ENCODE peak calls at places on chromosomes 5 and 9, in six cellular contexts. C is HCT116, O is K562, X is GM12878, H is SK-N-SH, L is HepG2. V is an unnamed sample.

GRCh38 chr5:50302815-50303490 is 138.1 kb downstream of the EMB start:
- DNase-seq in H (no peak), X (no peak), C (peak; percentile 81), L (no peak), O (no peak), V (peak; percentile 61)

GRCh38 chr5:168917947-168918600 is 338.9 kb upstream of the PANK3 start:
- DNase-seq in H (peak; percentile 59), X (no peak), L (no peak), C (no peak), O (no peak), V (no peak)

GRCh38 chr5:103442756-103443155 is 119.8 kb downstream of the NUDT12 start:
- DNase-seq in L (no peak), H (no peak), X (no peak), C (no peak), O (no peak), V (no peak)

GRCh38 chr9:92590386-92590785 is 54.6 kb upstream of the ECM2 start:
- DNase-seq in C (no peak), X (no peak), H (no peak), L (no peak), O (no peak), V (no peak)

GRCh38 chr9:89461302-89461701 is 36.6 kb downstream of the SEMA4D start:
- DNase-seq in O (no peak), L (no peak), H (no peak), C (no peak), X (no peak), V (no peak)

GRCh38 chr5:126101901-126102300 is 321.3 kb upstream of the GRAMD2B start:
- DNase-seq in H (no peak), O (no peak), X (no peak), L (no peak), C (no peak), V (no peak)

GRCh38 chr5:138274189-138274853 is at the start of gene GFRA3:
- DNase-seq in O (peak; percentile 30), H (peak; percentile 77), C (no peak), L (no peak), X (no peak), V (no peak)

GRCh38 chr5:55114061-55114460 is 11.6 kb downstream of the GZMA start:
- DNase-seq in L (no peak), X (no peak), H (no peak), O (no peak), C (no peak), V (no peak)

GRCh38 chr5:109718632-109719031 is 28.9 kb downstream of the MAN2A1 start:
- DNase-seq in O (no peak), X (no peak), C (no peak), H (no peak), L (no peak), V (no peak)

GRCh38 chr9:72132052-72132451 is 17.2 kb upstream of the GDA start:
- DNase-seq in C (no peak), L (no peak), O (no peak), X (no peak), H (no peak), V (no peak)

GRCh38 chr9:118829334-118829733 is 539.9 kb downstream of the BRINP1 start:
- DNase-seq in C (no peak), X (no peak), L (no peak), O (no peak), H (peak; percentile 5), V (peak; percentile 62)

GRCh38 chr5:145938699-145939531 is 2.5 kb downstream of the SH3RF2 start:
- DNase-seq in L (no peak), H (peak; percentile 62), O (no peak), C (no peak), X (no peak), V (no peak)

GRCh38 chr5:177373806-177374205 is 10.4 kb upstream of the SLC34A1 start:
- DNase-seq in O (no peak), H (no peak), X (no peak), C (no peak), L (no peak), V (peak; percentile 55)

GRCh38 chr9:106897223-106897622 is 34.3 kb downstream of the ZNF462 start:
- DNase-seq in O (no peak), C (no peak), H (no peak), L (no peak), X (no peak), V (no peak)

GRCh38 chr5:168317521-168318147 is 26.2 kb downstream of the WWC1 start:
- DNase-seq in O (peak; percentile 54), H (peak; percentile 74), X (no peak), C (peak; percentile 82), L (peak; percentile 92), V (no peak)

GRCh38 chr9:8677725-8678124 is 878.1 kb upstream of the DMAC1 start:
- DNase-seq in C (no peak), O (no peak), H (no peak), X (no peak), L (no peak), V (no peak)

GRCh38 chr5:25694805-25695204 is 1050.0 kb upstream of the CDH10 start:
- DNase-seq in C (no peak), O (no peak), X (no peak), L (no peak), H (no peak), V (no peak)

GRCh38 chr5:10913846-10914245 is 152.8 kb upstream of the DAP start:
- DNase-seq in L (peak; percentile 13), O (peak; percentile 65), X (no peak), H (no peak), C (no peak), V (no peak)

GRCh38 chr9:32523910-32524309 is 2.1 kb downstream of the RIGI start:
- DNase-seq in H (no peak), C (no peak), X (no peak), L (peak; percentile 9), O (no peak), V (no peak)

GRCh38 chr9:95436416-95436815 is 80.4 kb downstream of the PTCH1 start:
- DNase-seq in O (no peak), H (no peak), C (no peak), L (no peak), X (no peak), V (no peak)

GRCh38 chr5:174183701-174184100 is 138.2 kb downstream of the NSG2 start:
- DNase-seq in H (no peak), X (no peak), O (no peak), C (no peak), L (no peak), V (no peak)

GRCh38 chr9:120892177-120892747 is 15.3 kb upstream of the PHF19 start:
- DNase-seq in C (no peak), L (no peak), O (peak; percentile 19), X (peak; percentile 94), H (no peak), V (no peak)

GRCh38 chr5:77267496-77267895 is 57.0 kb downstream of the PDE8B start:
- DNase-seq in O (no peak), L (no peak), H (no peak), X (no peak), C (no peak), V (peak; percentile 77)

GRCh38 chr9:124450241-124450924 is at the start of gene ADGRD2:
- DNase-seq in X (no peak), L (no peak), H (peak; percentile 95), O (peak; percentile 61), C (no peak), V (no peak)

GRCh38 chr5:66164044-66164790 is 20.1 kb downstream of the SREK1 start:
- DNase-seq in L (no peak), C (no peak), O (no peak), X (no peak), H (no peak), V (no peak)

GRCh38 chr9:35741740-35742139 is 7.3 kb downstream of the GBA2 start:
- DNase-seq in X (no peak), O (no peak), L (no peak), C (no peak), H (no peak), V (no peak)

DNA sequence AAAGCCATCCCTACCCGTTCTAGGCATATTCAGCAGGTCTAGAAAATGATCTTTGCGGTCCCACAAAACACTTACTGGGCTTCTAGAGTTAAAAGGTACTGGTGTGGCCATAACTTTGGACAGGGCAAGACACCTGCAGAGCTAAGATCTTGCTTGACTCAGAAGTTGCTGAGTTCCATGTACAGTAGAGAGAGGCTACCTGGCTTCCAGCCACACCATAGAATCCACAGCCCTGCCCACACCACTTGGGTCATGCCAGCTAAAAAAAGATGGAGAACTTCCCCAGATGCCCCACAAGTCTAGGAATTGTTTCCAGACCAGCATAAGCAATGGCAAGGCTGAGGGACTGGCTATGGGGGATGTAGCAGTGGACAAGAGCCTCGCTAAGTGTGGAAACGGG is 52.1 kb downstream of the ABCA1 start:
- DNase-seq in H (no peak), O (no peak), C (no peak), L (no peak), X (no peak), V (no peak)
- TF ChIP-seq JUND in H (no peak), O (no peak), C (no peak), L (no peak), X (no peak), V (no peak)

GRCh38 chr5:120479066-120479465 is 15.0 kb downstream of the PRR16 start:
- DNase-seq in O (no peak), C (no peak), L (no peak), H (no peak), X (no peak), V (no peak)
- TF ChIP-seq JUND in O (no peak), C (no peak), L (no peak), H (peak; percentile 61), X (no peak), V (no peak)

DNA sequence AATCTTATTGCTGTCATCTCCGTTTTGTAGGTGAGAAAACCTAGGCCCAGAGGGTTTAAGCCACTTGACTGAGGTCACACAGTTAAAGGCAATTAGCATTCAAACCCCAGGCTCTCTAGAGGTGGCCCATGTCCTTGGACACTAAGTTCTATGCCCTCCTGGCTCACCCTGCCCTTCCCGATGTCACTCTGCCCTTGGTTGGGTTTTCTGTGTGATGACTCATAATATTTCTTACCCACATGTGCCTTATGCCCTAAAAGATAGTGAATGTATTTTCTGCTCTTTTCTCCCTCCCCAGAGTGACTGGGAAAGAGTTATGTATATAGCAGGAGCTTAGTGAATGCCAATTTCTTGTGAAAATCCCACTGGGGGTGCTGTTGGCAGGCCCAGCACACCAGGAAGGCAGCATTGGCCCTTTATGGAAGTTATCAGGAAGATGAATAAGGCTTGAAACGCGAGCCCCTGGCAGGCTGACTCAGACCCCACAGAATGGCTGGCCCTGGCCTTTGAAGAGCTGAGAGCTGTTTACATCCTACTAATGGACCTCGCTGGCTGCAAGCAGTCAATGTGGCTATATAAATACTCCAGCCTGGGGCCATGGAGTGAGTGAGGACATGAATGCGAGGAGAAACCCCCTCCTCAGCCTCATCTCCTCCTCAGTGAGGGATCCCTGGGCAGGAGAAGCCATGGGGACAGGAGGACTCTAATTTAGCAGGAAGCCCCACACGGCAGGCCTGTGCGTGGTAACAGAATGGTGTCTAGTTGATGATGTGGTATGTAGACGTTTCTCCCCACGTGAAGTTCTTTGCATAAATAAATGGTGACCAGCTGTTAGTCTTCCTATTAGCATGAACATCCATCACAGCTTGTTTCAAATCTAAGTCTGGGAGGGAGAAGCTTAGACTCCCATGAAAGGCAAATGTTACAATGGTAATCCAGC is 174.8 kb upstream of the PITX1 start:
- DNase-seq in H (no peak), C (peak; percentile 68), O (peak; percentile 16), L (peak; percentile 79), X (no peak), V (no peak)
- TF ChIP-seq JUND in H (peak; percentile 98), C (peak; percentile 80), O (no peak), L (no peak), X (no peak), V (no peak)

DNA sequence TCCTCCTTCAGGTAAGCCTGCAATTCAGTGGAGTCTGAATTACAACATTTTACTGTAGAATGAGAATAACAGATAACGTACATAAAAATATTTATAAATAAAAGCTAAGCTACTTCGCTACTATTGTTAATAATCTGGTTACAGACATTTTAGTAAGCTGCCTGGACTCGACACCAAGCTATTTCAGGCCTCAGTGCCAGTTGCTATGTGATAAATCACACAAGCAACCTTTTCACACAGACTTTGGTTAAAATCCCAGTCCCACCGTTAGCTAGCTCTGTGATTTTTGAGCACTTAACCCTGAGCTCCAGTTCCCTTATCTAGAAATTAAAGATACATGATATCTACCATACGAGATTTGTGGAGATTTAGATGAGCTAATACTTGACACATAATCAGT is 99.9 kb downstream of the RFK start:
- DNase-seq in H (no peak), X (no peak), L (no peak), O (no peak), C (no peak), V (no peak)
- TF ChIP-seq JUND in H (no peak), X (no peak), L (no peak), O (no peak), C (no peak), V (no peak)

V was measured in T47D.